ENCODE peak calls at places on chromosome 1, in ten cellular contexts. One of them, this sample, is unnamed.

GRCh38 chr1:15323989-15324866 is 77.2 kb downstream of the FHAD1 start:
- DNase-seq in tibial artery: no peak
- DNase-seq in AG04450: no peak
- DNase-seq in stomach: no peak
- DNase-seq in neural progenitor cell: no peak
- DNase-seq in A673: no peak
- DNase-seq in IMR-90: no peak
- DNase-seq in activated CD8-positive, alpha-beta T cell treated with anti-CD3 and anti-CD28 coated beads for 36 hours: no peak
- DNase-seq in K562: peak; percentile 33
- DNase-seq in heart left ventricle: no peak
- DNase-seq in this sample: no peak

GRCh38 chr1:229015791-229016190 is 255.1 kb upstream of the RAB4A start:
- DNase-seq in IMR-90: no peak
- DNase-seq in heart left ventricle: no peak
- DNase-seq in activated CD8-positive, alpha-beta T cell treated with anti-CD3 and anti-CD28 coated beads for 36 hours: no peak
- DNase-seq in stomach: no peak
- DNase-seq in AG04450: no peak
- DNase-seq in neural progenitor cell: peak; percentile 29
- DNase-seq in A673: no peak
- DNase-seq in tibial artery: no peak
- DNase-seq in K562: no peak
- DNase-seq in this sample: no peak

GRCh38 chr1:109850194-109850593 is 60.5 kb upstream of the CSF1 start:
- DNase-seq in K562: no peak
- DNase-seq in tibial artery: no peak
- DNase-seq in neural progenitor cell: no peak
- DNase-seq in stomach: no peak
- DNase-seq in heart left ventricle: no peak
- DNase-seq in activated CD8-positive, alpha-beta T cell treated with anti-CD3 and anti-CD28 coated beads for 36 hours: no peak
- DNase-seq in A673: no peak
- DNase-seq in IMR-90: no peak
- DNase-seq in AG04450: no peak
- DNase-seq in this sample: no peak

GRCh38 chr1:76659171-76659940 is 207.9 kb upstream of the ST6GALNAC5 start:
- DNase-seq in activated CD8-positive, alpha-beta T cell treated with anti-CD3 and anti-CD28 coated beads for 36 hours: no peak
- DNase-seq in K562: no peak
- DNase-seq in stomach: no peak
- DNase-seq in IMR-90: no peak
- DNase-seq in heart left ventricle: no peak
- DNase-seq in A673: no peak
- DNase-seq in tibial artery: no peak
- DNase-seq in neural progenitor cell: no peak
- DNase-seq in AG04450: no peak
- DNase-seq in this sample: peak; percentile 36

GRCh38 chr1:178502330-178502714 is 5.6 kb upstream of the CLEC20A start:
- DNase-seq in A673: no peak
- DNase-seq in heart left ventricle: no peak
- DNase-seq in tibial artery: no peak
- DNase-seq in IMR-90: no peak
- DNase-seq in AG04450: no peak
- DNase-seq in K562: no peak
- DNase-seq in stomach: no peak
- DNase-seq in neural progenitor cell: no peak
- DNase-seq in activated CD8-positive, alpha-beta T cell treated with anti-CD3 and anti-CD28 coated beads for 36 hours: no peak
- DNase-seq in this sample: no peak

GRCh38 chr1:59432531-59433439 is 135.9 kb downstream of the FGGY start:
- DNase-seq in tibial artery: no peak
- DNase-seq in AG04450: no peak
- DNase-seq in neural progenitor cell: no peak
- DNase-seq in IMR-90: no peak
- DNase-seq in K562: no peak
- DNase-seq in A673: no peak
- DNase-seq in heart left ventricle: no peak
- DNase-seq in activated CD8-positive, alpha-beta T cell treated with anti-CD3 and anti-CD28 coated beads for 36 hours: peak; percentile 39
- DNase-seq in stomach: no peak
- DNase-seq in this sample: no peak

GRCh38 chr1:161188381-161188780 is 10.5 kb downstream of the ADAMTS4 start:
- DNase-seq in tibial artery: peak; percentile 4
- DNase-seq in K562: no peak
- DNase-seq in heart left ventricle: no peak
- DNase-seq in A673: no peak
- DNase-seq in stomach: no peak
- DNase-seq in AG04450: no peak
- DNase-seq in IMR-90: no peak
- DNase-seq in activated CD8-positive, alpha-beta T cell treated with anti-CD3 and anti-CD28 coated beads for 36 hours: no peak
- DNase-seq in neural progenitor cell: no peak
- DNase-seq in this sample: no peak

GRCh38 chr1:3029991-3030662 is 8.9 kb downstream of the ACTRT2 start:
- DNase-seq in activated CD8-positive, alpha-beta T cell treated with anti-CD3 and anti-CD28 coated beads for 36 hours: no peak
- DNase-seq in stomach: no peak
- DNase-seq in IMR-90: no peak
- DNase-seq in neural progenitor cell: no peak
- DNase-seq in K562: no peak
- DNase-seq in tibial artery: peak; percentile 61
- DNase-seq in AG04450: no peak
- DNase-seq in A673: no peak
- DNase-seq in heart left ventricle: no peak
- DNase-seq in this sample: no peak

GRCh38 chr1:170619167-170620030 is 44.5 kb upstream of the PRRX1 start:
- DNase-seq in heart left ventricle: no peak
- DNase-seq in neural progenitor cell: no peak
- DNase-seq in tibial artery: no peak
- DNase-seq in activated CD8-positive, alpha-beta T cell treated with anti-CD3 and anti-CD28 coated beads for 36 hours: no peak
- DNase-seq in A673: peak; percentile 71
- DNase-seq in stomach: no peak
- DNase-seq in K562: no peak
- DNase-seq in IMR-90: peak; percentile 37
- DNase-seq in AG04450: no peak
- DNase-seq in this sample: no peak

GRCh38 chr1:42975038-42975437 is 16.4 kb upstream of the SLC2A1 start:
- DNase-seq in stomach: no peak
- DNase-seq in activated CD8-positive, alpha-beta T cell treated with anti-CD3 and anti-CD28 coated beads for 36 hours: no peak
- DNase-seq in neural progenitor cell: no peak
- DNase-seq in K562: no peak
- DNase-seq in heart left ventricle: no peak
- DNase-seq in A673: no peak
- DNase-seq in IMR-90: no peak
- DNase-seq in tibial artery: no peak
- DNase-seq in AG04450: no peak
- DNase-seq in this sample: no peak

GRCh38 chr1:33007190-33008050 is 29.3 kb downstream of the AK2 start:
- DNase-seq in neural progenitor cell: peak; percentile 44
- DNase-seq in activated CD8-positive, alpha-beta T cell treated with anti-CD3 and anti-CD28 coated beads for 36 hours: no peak
- DNase-seq in K562: peak; percentile 56
- DNase-seq in A673: peak; percentile 84
- DNase-seq in stomach: peak; percentile 56
- DNase-seq in tibial artery: peak; percentile 73
- DNase-seq in heart left ventricle: peak; percentile 59
- DNase-seq in AG04450: peak; percentile 79
- DNase-seq in IMR-90: peak; percentile 94
- DNase-seq in this sample: peak; percentile 75

GRCh38 chr1:1171551-1172340 is 1.9 kb upstream of the TTLL10 start:
- DNase-seq in stomach: no peak
- DNase-seq in activated CD8-positive, alpha-beta T cell treated with anti-CD3 and anti-CD28 coated beads for 36 hours: peak; percentile 71
- DNase-seq in AG04450: no peak
- DNase-seq in tibial artery: peak; percentile 44
- DNase-seq in IMR-90: no peak
- DNase-seq in A673: no peak
- DNase-seq in heart left ventricle: peak; percentile 17
- DNase-seq in neural progenitor cell: peak; percentile 1
- DNase-seq in K562: no peak
- DNase-seq in this sample: no peak

GRCh38 chr1:8825985-8826481 is 8.6 kb upstream of the RERE start:
- DNase-seq in heart left ventricle: peak; percentile 39
- DNase-seq in stomach: peak; percentile 23
- DNase-seq in neural progenitor cell: no peak
- DNase-seq in AG04450: no peak
- DNase-seq in tibial artery: peak; percentile 62
- DNase-seq in IMR-90: peak; percentile 63
- DNase-seq in activated CD8-positive, alpha-beta T cell treated with anti-CD3 and anti-CD28 coated beads for 36 hours: no peak
- DNase-seq in A673: no peak
- DNase-seq in K562: no peak
- DNase-seq in this sample: no peak

GRCh38 chr1:228271701-228272251 is 63.9 kb downstream of the OBSCN start:
- DNase-seq in neural progenitor cell: no peak
- DNase-seq in stomach: no peak
- DNase-seq in heart left ventricle: no peak
- DNase-seq in tibial artery: no peak
- DNase-seq in K562: no peak
- DNase-seq in AG04450: no peak
- DNase-seq in activated CD8-positive, alpha-beta T cell treated with anti-CD3 and anti-CD28 coated beads for 36 hours: no peak
- DNase-seq in A673: no peak
- DNase-seq in IMR-90: no peak
- DNase-seq in this sample: no peak

DNA sequence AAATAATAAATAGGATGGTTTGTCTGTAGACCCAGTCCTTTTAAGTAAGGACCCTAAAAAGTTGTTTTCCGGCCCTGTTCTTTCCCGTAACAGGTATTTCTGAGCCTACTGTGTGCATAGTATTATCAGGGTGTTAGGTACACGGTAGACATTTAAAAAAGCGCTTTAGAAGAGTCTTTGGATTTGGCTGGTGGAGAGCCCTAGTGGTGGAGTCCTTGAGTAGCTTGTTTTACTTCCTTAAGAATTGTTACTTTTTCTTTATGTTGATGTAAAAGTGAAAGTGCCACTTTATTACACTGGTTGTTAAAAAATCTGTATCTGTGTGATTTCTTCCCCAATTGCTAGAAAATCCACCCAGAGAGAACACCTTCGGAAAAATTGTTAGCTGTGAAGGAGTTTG is 36.8 kb downstream of the SMYD2 start:
- DNase-seq in heart left ventricle: no peak
- DNase-seq in AG04450: no peak
- DNase-seq in K562: no peak
- DNase-seq in tibial artery: no peak
- DNase-seq in stomach: no peak
- DNase-seq in IMR-90: no peak
- DNase-seq in neural progenitor cell: no peak
- DNase-seq in activated CD8-positive, alpha-beta T cell treated with anti-CD3 and anti-CD28 coated beads for 36 hours: no peak
- DNase-seq in A673: no peak
- DNase-seq in this sample: no peak
- TF ChIP-seq CTCF in heart left ventricle: no peak
- TF ChIP-seq CTCF in AG04450: peak; percentile 21
- TF ChIP-seq CTCF in K562: no peak
- TF ChIP-seq CTCF in tibial artery: no peak
- TF ChIP-seq CTCF in stomach: no peak
- TF ChIP-seq CTCF in IMR-90: no peak
- TF ChIP-seq CTCF in neural progenitor cell: peak; percentile 40
- TF ChIP-seq CTCF in activated CD8-positive, alpha-beta T cell treated with anti-CD3 and anti-CD28 coated beads for 36 hours: no peak
- TF ChIP-seq CTCF in A673: peak; percentile 25
- TF ChIP-seq CTCF in this sample: no peak

DNA sequence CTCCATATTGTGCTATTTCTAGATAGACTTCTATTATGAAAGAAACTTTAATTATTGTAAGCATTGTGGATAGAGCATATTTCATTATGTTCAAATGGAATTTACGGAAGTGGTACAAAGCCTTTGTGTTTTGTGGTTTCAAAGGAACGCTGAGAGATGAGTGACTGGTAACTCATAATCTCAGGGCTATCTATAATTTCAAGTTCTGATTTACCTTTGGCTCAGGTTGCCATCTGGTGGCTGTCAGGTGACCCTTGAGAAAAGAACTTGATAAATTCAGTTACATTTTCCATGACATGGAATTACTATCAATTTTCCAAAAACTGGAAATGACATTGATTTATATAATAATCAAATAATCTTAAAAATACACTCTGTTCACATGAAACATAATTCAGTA is 12.2 kb downstream of the NTNG1 start:
- DNase-seq in heart left ventricle: no peak
- DNase-seq in neural progenitor cell: no peak
- DNase-seq in tibial artery: no peak
- DNase-seq in activated CD8-positive, alpha-beta T cell treated with anti-CD3 and anti-CD28 coated beads for 36 hours: no peak
- DNase-seq in A673: no peak
- DNase-seq in K562: no peak
- DNase-seq in stomach: no peak
- DNase-seq in AG04450: no peak
- DNase-seq in IMR-90: no peak
- DNase-seq in this sample: no peak
- TF ChIP-seq CTCF in heart left ventricle: no peak
- TF ChIP-seq CTCF in neural progenitor cell: peak; percentile 44
- TF ChIP-seq CTCF in tibial artery: no peak
- TF ChIP-seq CTCF in activated CD8-positive, alpha-beta T cell treated with anti-CD3 and anti-CD28 coated beads for 36 hours: no peak
- TF ChIP-seq CTCF in A673: peak; percentile 15
- TF ChIP-seq CTCF in K562: no peak
- TF ChIP-seq CTCF in stomach: no peak
- TF ChIP-seq CTCF in AG04450: no peak
- TF ChIP-seq CTCF in IMR-90: no peak
- TF ChIP-seq CTCF in this sample: no peak

GRCh38 chr1:20964540-20965484 is 177.7 kb upstream of the HP1BP3 start:
- DNase-seq in activated CD8-positive, alpha-beta T cell treated with anti-CD3 and anti-CD28 coated beads for 36 hours: no peak
- DNase-seq in stomach: no peak
- DNase-seq in AG04450: no peak
- DNase-seq in tibial artery: no peak
- DNase-seq in IMR-90: no peak
- DNase-seq in heart left ventricle: no peak
- DNase-seq in A673: no peak
- DNase-seq in neural progenitor cell: no peak
- DNase-seq in K562: peak; percentile 23
- DNase-seq in this sample: no peak
- TF ChIP-seq CTCF in activated CD8-positive, alpha-beta T cell treated with anti-CD3 and anti-CD28 coated beads for 36 hours: no peak
- TF ChIP-seq CTCF in stomach: no peak
- TF ChIP-seq CTCF in AG04450: no peak
- TF ChIP-seq CTCF in tibial artery: no peak
- TF ChIP-seq CTCF in IMR-90: no peak
- TF ChIP-seq CTCF in heart left ventricle: no peak
- TF ChIP-seq CTCF in A673: no peak
- TF ChIP-seq CTCF in neural progenitor cell: no peak
- TF ChIP-seq CTCF in K562: no peak
- TF ChIP-seq CTCF in this sample: no peak

GRCh38 chr1:63922848-63923247 is 149.0 kb downstream of the ROR1 start:
- DNase-seq in stomach: no peak
- DNase-seq in IMR-90: no peak
- DNase-seq in tibial artery: no peak
- DNase-seq in activated CD8-positive, alpha-beta T cell treated with anti-CD3 and anti-CD28 coated beads for 36 hours: no peak
- DNase-seq in K562: no peak
- DNase-seq in A673: no peak
- DNase-seq in heart left ventricle: peak; percentile 79
- DNase-seq in neural progenitor cell: no peak
- DNase-seq in AG04450: no peak
- DNase-seq in this sample: no peak

GRCh38 chr1:63918395-63918945 is 144.7 kb downstream of the ROR1 start:
- DNase-seq in heart left ventricle: no peak
- DNase-seq in tibial artery: peak; percentile 79
- DNase-seq in AG04450: no peak
- DNase-seq in K562: no peak
- DNase-seq in stomach: no peak
- DNase-seq in A673: no peak
- DNase-seq in IMR-90: no peak
- DNase-seq in neural progenitor cell: no peak
- DNase-seq in activated CD8-positive, alpha-beta T cell treated with anti-CD3 and anti-CD28 coated beads for 36 hours: no peak
- DNase-seq in this sample: no peak

GRCh38 chr1:63917571-63918394 is 144.0 kb downstream of the ROR1 start:
- DNase-seq in AG04450: no peak
- DNase-seq in IMR-90: peak; percentile 21
- DNase-seq in heart left ventricle: no peak
- DNase-seq in tibial artery: no peak
- DNase-seq in activated CD8-positive, alpha-beta T cell treated with anti-CD3 and anti-CD28 coated beads for 36 hours: peak; percentile 41
- DNase-seq in A673: peak; percentile 50
- DNase-seq in neural progenitor cell: peak; percentile 55
- DNase-seq in K562: peak; percentile 21
- DNase-seq in stomach: no peak
- DNase-seq in this sample: no peak

GRCh38 chr1:63921357-63921756 is 147.5 kb downstream of the ROR1 start:
- DNase-seq in activated CD8-positive, alpha-beta T cell treated with anti-CD3 and anti-CD28 coated beads for 36 hours: no peak
- DNase-seq in AG04450: no peak
- DNase-seq in K562: no peak
- DNase-seq in tibial artery: no peak
- DNase-seq in neural progenitor cell: no peak
- DNase-seq in A673: no peak
- DNase-seq in IMR-90: no peak
- DNase-seq in heart left ventricle: no peak
- DNase-seq in stomach: peak; percentile 36
- DNase-seq in this sample: no peak

GRCh38 chr1:63920154-63921117 is 146.6 kb downstream of the ROR1 start:
- DNase-seq in tibial artery: no peak
- DNase-seq in neural progenitor cell: no peak
- DNase-seq in IMR-90: peak; percentile 89
- DNase-seq in stomach: no peak
- DNase-seq in K562: no peak
- DNase-seq in AG04450: peak; percentile 39
- DNase-seq in activated CD8-positive, alpha-beta T cell treated with anti-CD3 and anti-CD28 coated beads for 36 hours: no peak
- DNase-seq in A673: peak; percentile 42
- DNase-seq in heart left ventricle: no peak
- DNase-seq in this sample: peak; percentile 18
- TF ChIP-seq CTCF in tibial artery: no peak
- TF ChIP-seq CTCF in neural progenitor cell: peak; percentile 23
- TF ChIP-seq CTCF in IMR-90: peak; percentile 56
- TF ChIP-seq CTCF in stomach: no peak
- TF ChIP-seq CTCF in K562: no peak
- TF ChIP-seq CTCF in AG04450: peak; percentile 51
- TF ChIP-seq CTCF in activated CD8-positive, alpha-beta T cell treated with anti-CD3 and anti-CD28 coated beads for 36 hours: no peak
- TF ChIP-seq CTCF in A673: peak; percentile 50
- TF ChIP-seq CTCF in heart left ventricle: no peak
- TF ChIP-seq CTCF in this sample: peak; percentile 33

This sample was measured in AG09319.